ENCODE peak calls at places on chromosome 5, in five cellular contexts. I is K562, Q is IMR-90, Z is SK-N-SH, H is GM12878. P is an unnamed sample.

GRCh38 chr5:41869739-41870620 is at the start of gene OXCT1:
- DNase-seq in Z (peak; percentile 88), H (peak; percentile 45), I (peak; percentile 83), Q (peak; percentile 80), P (peak; percentile 34)

GRCh38 chr5:38608877-38609276 is 52.4 kb upstream of the LIFR start:
- DNase-seq in Q (no peak), H (no peak), I (no peak), Z (no peak), P (no peak)

GRCh38 chr5:176573564-176574296 is 24.6 kb downstream of the CDHR2 start:
- DNase-seq in H (no peak), I (peak; percentile 87), Q (peak; percentile 32), Z (peak; percentile 94), P (peak; percentile 58)

GRCh38 chr5:150513375-150514309 is 5.7 kb downstream of the NDST1 start:
- DNase-seq in I (peak; percentile 51), Q (no peak), H (no peak), Z (peak; percentile 68), P (peak; percentile 62)

GRCh38 chr5:147482426-147483196 is 27.3 kb downstream of the DPYSL3 start:
- DNase-seq in I (no peak), Q (no peak), H (no peak), Z (no peak), P (no peak)

GRCh38 chr5:38600334-38601045 is 44.0 kb upstream of the LIFR start:
- DNase-seq in Q (peak; percentile 37), Z (no peak), I (no peak), H (no peak), P (peak; percentile 28)

GRCh38 chr5:90434116-90434714 is 24.7 kb upstream of the CETN3 start:
- DNase-seq in Q (peak; percentile 45), I (peak; percentile 39), Z (peak; percentile 25), H (no peak), P (peak; percentile 57)

GRCh38 chr5:111385970-111386831 is 126.1 kb downstream of the STARD4 start:
- DNase-seq in Z (peak; percentile 60), H (no peak), I (no peak), Q (no peak), P (no peak)

GRCh38 chr5:159797566-159797965 is 118.7 kb upstream of the ADRA1B start:
- DNase-seq in Z (no peak), H (no peak), Q (no peak), I (no peak), P (no peak)

GRCh38 chr5:153617190-153617589 is 126.7 kb downstream of the GRIA1 start:
- DNase-seq in H (no peak), I (no peak), Z (no peak), Q (peak; percentile 63), P (no peak)

GRCh38 chr5:1668141-1668721 is 131.4 kb downstream of the MRPL36 start:
- DNase-seq in I (peak; percentile 57), H (no peak), Z (peak; percentile 15), Q (no peak), P (no peak)

GRCh38 chr5:38557792-38558191 is 1.3 kb upstream of the LIFR start:
- DNase-seq in I (no peak), Z (no peak), Q (no peak), H (no peak), P (no peak)

GRCh38 chr5:133421394-133421793 is 190.9 kb downstream of the FSTL4 start:
- DNase-seq in Z (peak; percentile 70), I (peak; percentile 47), Q (no peak), H (no peak), P (peak; percentile 36)

GRCh38 chr5:36945687-36946086 is 69.1 kb downstream of the NIPBL start:
- DNase-seq in Q (no peak), Z (no peak), I (no peak), H (no peak), P (no peak)

GRCh38 chr5:36946101-36946500 is 69.5 kb downstream of the NIPBL start:
- DNase-seq in Z (no peak), I (no peak), H (no peak), Q (no peak), P (no peak)

GRCh38 chr5:36943584-36943983 is 67.0 kb downstream of the NIPBL start:
- DNase-seq in Z (no peak), Q (no peak), I (no peak), H (no peak), P (no peak)

GRCh38 chr5:36944024-36944423 is 67.5 kb downstream of the NIPBL start:
- DNase-seq in Z (no peak), Q (no peak), H (no peak), I (no peak), P (no peak)

GRCh38 chr5:36944607-36945225 is 68.1 kb downstream of the NIPBL start:
- DNase-seq in Z (peak; percentile 12), I (peak; percentile 22), Q (peak; percentile 76), H (no peak), P (peak; percentile 74)
- TF ChIP-seq RCOR1 in Z (no peak), I (no peak), Q (no peak), H (no peak), P (no peak)

GRCh38 chr5:75831561-75831960 is 114.3 kb upstream of the POC5 start:
- DNase-seq in I (no peak), Q (no peak), Z (no peak), H (no peak), P (no peak)
- TF ChIP-seq RCOR1 in I (no peak), Q (no peak), Z (no peak), H (no peak), P (no peak)

DNA sequence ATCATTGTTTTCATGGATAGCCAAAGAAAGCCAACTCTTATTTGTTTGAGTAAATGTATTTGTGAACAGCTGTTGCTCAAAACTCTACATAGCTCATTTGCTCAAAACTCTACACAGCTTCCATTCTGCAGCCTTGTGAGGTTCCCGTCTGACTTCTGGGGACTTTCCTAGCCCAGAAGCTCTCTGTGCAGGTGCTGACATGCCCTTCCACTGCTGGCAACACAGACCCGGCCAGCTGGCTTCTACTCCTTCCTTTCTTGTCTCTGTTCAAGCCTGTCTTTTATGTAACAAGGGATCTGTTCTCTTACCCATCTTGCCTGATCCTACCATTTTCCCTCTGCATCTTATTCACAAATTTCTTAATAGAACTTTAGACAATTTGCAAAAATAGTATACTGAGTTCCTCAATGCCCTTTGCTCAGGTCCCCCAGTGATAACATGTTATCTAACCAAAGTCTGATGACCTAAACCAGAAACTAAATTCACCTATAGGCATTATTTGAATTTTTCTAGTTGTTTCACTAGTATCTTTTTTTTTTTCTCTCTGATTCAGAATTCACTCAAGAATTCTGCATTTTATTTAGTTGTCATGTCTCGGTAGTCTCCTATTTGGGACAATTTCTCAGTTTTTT is 556.5 kb upstream of the SEMA6A start:
- DNase-seq in Z (no peak), I (no peak), H (peak; percentile 61), Q (no peak), P (no peak)
- TF ChIP-seq RCOR1 in Z (no peak), I (no peak), H (no peak), Q (no peak), P (no peak)

GRCh38 chr5:124195416-124195815 is 551.0 kb downstream of the ZNF608 start:
- DNase-seq in Q (no peak), Z (no peak), H (no peak), I (no peak), P (no peak)

GRCh38 chr5:124193371-124193789 is 553.1 kb downstream of the ZNF608 start:
- DNase-seq in Q (peak; percentile 56), H (no peak), I (no peak), Z (peak; percentile 56), P (no peak)

GRCh38 chr5:124199902-124200301 is 546.5 kb downstream of the ZNF608 start:
- DNase-seq in Z (peak; percentile 27), H (no peak), I (no peak), Q (no peak), P (no peak)

DNA sequence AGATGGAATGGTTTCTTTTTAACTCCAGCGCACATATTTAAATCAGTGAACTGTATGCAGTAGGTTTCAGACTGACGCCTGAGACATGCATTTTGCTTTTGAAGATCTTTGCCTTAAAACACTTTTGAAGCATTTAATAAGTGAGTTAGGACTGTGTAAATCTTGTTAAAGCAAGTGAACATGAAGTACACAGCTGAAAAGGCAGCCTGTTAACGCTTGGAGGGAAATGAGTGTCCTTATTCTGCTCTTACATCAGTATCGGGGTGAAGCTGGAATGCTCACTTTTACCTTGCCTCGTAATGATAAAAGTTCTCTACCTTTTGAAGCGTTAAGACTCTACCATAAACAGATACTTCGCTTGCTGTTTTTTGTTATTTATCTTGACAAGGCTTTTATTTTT is 552.2 kb downstream of the ZNF608 start:
- DNase-seq in Q (no peak), H (no peak), Z (no peak), I (no peak), P (no peak)
- TF ChIP-seq RCOR1 in Q (no peak), H (no peak), Z (no peak), I (no peak), P (no peak)

DNA sequence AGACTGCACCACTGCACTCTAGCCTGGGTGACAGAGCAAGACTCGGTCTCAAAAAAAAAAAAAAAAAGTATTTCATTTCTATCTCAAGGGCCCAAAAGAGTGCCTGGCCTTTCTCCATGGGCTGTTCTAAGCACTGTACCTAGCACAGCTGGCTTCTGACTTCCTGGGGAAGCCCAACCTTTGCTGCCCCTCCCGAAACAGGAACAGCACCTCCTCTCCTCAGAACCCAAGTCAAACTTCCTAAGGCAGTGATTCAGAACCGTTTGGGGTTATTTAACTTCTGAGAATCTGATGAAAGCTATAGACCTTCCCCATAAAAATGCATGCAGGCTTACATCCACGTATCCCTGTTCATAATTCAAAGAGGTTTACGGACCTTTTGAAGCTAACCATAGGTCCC is 57.8 kb downstream of the NRG2 start:
- DNase-seq in I (no peak), Q (no peak), H (no peak), Z (no peak), P (no peak)
- TF ChIP-seq RCOR1 in I (no peak), Q (no peak), H (no peak), Z (no peak), P (no peak)

GRCh38 chr5:44740655-44741054 is 68.1 kb upstream of the MRPS30 start:
- DNase-seq in I (no peak), Z (no peak), H (no peak), Q (no peak), P (no peak)
- TF ChIP-seq RCOR1 in I (no peak), Z (no peak), H (no peak), Q (no peak), P (no peak)

GRCh38 chr5:127028822-127029457 is 1.4 kb downstream of the MARCHF3 start:
- DNase-seq in H (no peak), Z (peak; percentile 8), I (peak; percentile 32), Q (peak; percentile 36), P (no peak)
- TF ChIP-seq RCOR1 in H (no peak), Z (no peak), I (no peak), Q (no peak), P (no peak)

GRCh38 chr5:180910735-180911134 is 11.8 kb downstream of the BTNL8 start:
- DNase-seq in Q (no peak), Z (no peak), I (no peak), H (no peak), P (no peak)
- TF ChIP-seq RCOR1 in Q (no peak), Z (no peak), I (no peak), H (no peak), P (no peak)